ENCODE peak calls at places on chromosomes 13 and 19, in four cellular contexts. One of them, this sample, is unnamed.

GRCh38 chr19:16078759-16079707 is 2.7 kb downstream of the TPM4 start:
- DNase-seq in OCI-LY7: peak; percentile 92
- DNase-seq in spleen: peak; percentile 73
- DNase-seq in breast epithelium: peak; percentile 55
- DNase-seq in this sample: peak; percentile 90

GRCh38 chr13:80486407-80486806 is 145.5 kb upstream of the SPRY2 start:
- DNase-seq in OCI-LY7: no peak
- DNase-seq in spleen: no peak
- DNase-seq in breast epithelium: no peak
- DNase-seq in this sample: no peak

GRCh38 chr19:33387351-33388230 is 14.1 kb downstream of the CEBPG start:
- DNase-seq in OCI-LY7: no peak
- DNase-seq in spleen: no peak
- DNase-seq in breast epithelium: peak; percentile 34
- DNase-seq in this sample: no peak

GRCh38 chr13:46679369-46680180 is 117.4 kb downstream of the ESD start:
- DNase-seq in OCI-LY7: peak; percentile 28
- DNase-seq in spleen: peak; percentile 84
- DNase-seq in breast epithelium: no peak
- DNase-seq in this sample: no peak

GRCh38 chr19:1748115-1748702 is 5.1 kb upstream of the ONECUT3 start:
- DNase-seq in OCI-LY7: peak; percentile 60
- DNase-seq in spleen: peak; percentile 81
- DNase-seq in breast epithelium: no peak
- DNase-seq in this sample: peak; percentile 68

GRCh38 chr19:29079331-29079730 is 133.6 kb downstream of the UQCRFS1 start:
- DNase-seq in OCI-LY7: no peak
- DNase-seq in spleen: no peak
- DNase-seq in breast epithelium: no peak
- DNase-seq in this sample: no peak

GRCh38 chr19:56170261-56170660 is 5.5 kb upstream of the GALP start:
- DNase-seq in OCI-LY7: no peak
- DNase-seq in spleen: no peak
- DNase-seq in breast epithelium: no peak
- DNase-seq in this sample: peak; percentile 74

GRCh38 chr13:25169951-25170553 is 2.0 kb downstream of the AMER2 start:
- DNase-seq in OCI-LY7: no peak
- DNase-seq in spleen: no peak
- DNase-seq in breast epithelium: no peak
- DNase-seq in this sample: no peak

GRCh38 chr13:74575729-74576125 is 441.5 kb upstream of the KLF12 start:
- DNase-seq in OCI-LY7: no peak
- DNase-seq in spleen: peak; percentile 87
- DNase-seq in breast epithelium: no peak
- DNase-seq in this sample: no peak

GRCh38 chr13:37492741-37493514 is 105.6 kb downstream of the POSTN start:
- DNase-seq in OCI-LY7: no peak
- DNase-seq in spleen: no peak
- DNase-seq in breast epithelium: no peak
- DNase-seq in this sample: no peak

GRCh38 chr13:24671367-24672117 is 8.7 kb upstream of the ATP12A start:
- DNase-seq in OCI-LY7: peak; percentile 59
- DNase-seq in spleen: no peak
- DNase-seq in breast epithelium: no peak
- DNase-seq in this sample: peak; percentile 76

GRCh38 chr19:48966541-48967345 is 1.6 kb downstream of the FTL start:
- DNase-seq in OCI-LY7: no peak
- DNase-seq in spleen: peak; percentile 84
- DNase-seq in breast epithelium: no peak
- DNase-seq in this sample: no peak

GRCh38 chr13:76886005-76886291 is 257 bp downstream of the KCTD12 start:
- DNase-seq in OCI-LY7: no peak
- DNase-seq in spleen: no peak
- DNase-seq in breast epithelium: no peak
- DNase-seq in this sample: no peak

GRCh38 chr19:11387154-11388034 is 3.3 kb upstream of the EPOR start:
- DNase-seq in OCI-LY7: peak; percentile 65
- DNase-seq in spleen: no peak
- DNase-seq in breast epithelium: no peak
- DNase-seq in this sample: no peak

GRCh38 chr13:23921451-23921888 is 24.2 kb upstream of the C1QTNF9B start:
- DNase-seq in OCI-LY7: peak; percentile 5
- DNase-seq in spleen: no peak
- DNase-seq in breast epithelium: no peak
- DNase-seq in this sample: no peak

DNA sequence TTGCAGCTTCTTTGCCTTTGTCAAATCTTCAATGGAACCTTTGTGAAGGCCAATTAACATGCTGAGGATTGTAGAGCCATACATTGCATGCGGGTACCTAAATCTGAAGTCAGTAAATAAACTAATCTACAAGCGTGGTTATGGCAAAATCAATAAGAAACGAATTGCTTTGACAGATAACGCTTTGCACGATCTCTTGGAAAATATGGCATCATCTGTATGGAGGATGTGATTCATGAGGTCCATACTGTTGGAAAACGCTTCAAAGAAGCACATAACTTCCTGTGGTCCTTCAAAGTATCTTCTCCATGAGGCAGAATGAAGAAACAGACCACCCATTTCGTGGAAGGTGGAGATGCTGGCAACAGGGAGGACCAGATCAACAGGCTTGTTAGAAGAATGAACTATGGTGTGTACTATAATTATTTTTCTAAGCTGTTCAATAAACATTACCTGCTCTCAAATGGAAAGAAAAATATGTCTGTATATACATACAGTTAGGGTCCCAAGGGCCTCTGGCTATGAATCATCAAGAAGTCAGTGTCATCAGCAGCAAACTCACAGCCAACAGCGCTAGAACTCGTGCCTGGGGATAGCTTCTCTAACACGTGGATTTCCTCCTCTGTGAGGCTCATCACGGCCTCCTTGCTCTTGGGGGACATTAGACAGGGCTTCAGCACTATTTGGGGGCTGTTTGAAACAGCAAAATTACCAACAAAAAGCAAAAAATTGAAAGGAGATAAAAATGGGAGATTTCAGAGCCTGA is 2.9 kb upstream of the CD70 start:
- DNase-seq in OCI-LY7: peak; percentile 57
- DNase-seq in spleen: no peak
- DNase-seq in breast epithelium: no peak
- DNase-seq in this sample: no peak
- H3K27ac ChIP-seq in OCI-LY7: peak overlapping the region; percentile 70
- H3K27ac ChIP-seq in spleen: no peak overlapping the region
- H3K27ac ChIP-seq in breast epithelium: no peak overlapping the region
- H3K27ac ChIP-seq in this sample: no peak overlapping the region

GRCh38 chr13:27632214-27632613 is 10.5 kb downstream of the POLR1D start:
- DNase-seq in OCI-LY7: no peak
- DNase-seq in spleen: no peak
- DNase-seq in breast epithelium: no peak
- DNase-seq in this sample: no peak

GRCh38 chr13:27635256-27635655 is 13.6 kb downstream of the POLR1D start:
- DNase-seq in OCI-LY7: no peak
- DNase-seq in spleen: no peak
- DNase-seq in breast epithelium: no peak
- DNase-seq in this sample: no peak

GRCh38 chr13:27632648-27633047 is 11.0 kb downstream of the POLR1D start:
- DNase-seq in OCI-LY7: no peak
- DNase-seq in spleen: no peak
- DNase-seq in breast epithelium: no peak
- DNase-seq in this sample: no peak

GRCh38 chr13:27634791-27635190 is 13.1 kb downstream of the POLR1D start:
- DNase-seq in OCI-LY7: no peak
- DNase-seq in spleen: no peak
- DNase-seq in breast epithelium: no peak
- DNase-seq in this sample: no peak

DNA sequence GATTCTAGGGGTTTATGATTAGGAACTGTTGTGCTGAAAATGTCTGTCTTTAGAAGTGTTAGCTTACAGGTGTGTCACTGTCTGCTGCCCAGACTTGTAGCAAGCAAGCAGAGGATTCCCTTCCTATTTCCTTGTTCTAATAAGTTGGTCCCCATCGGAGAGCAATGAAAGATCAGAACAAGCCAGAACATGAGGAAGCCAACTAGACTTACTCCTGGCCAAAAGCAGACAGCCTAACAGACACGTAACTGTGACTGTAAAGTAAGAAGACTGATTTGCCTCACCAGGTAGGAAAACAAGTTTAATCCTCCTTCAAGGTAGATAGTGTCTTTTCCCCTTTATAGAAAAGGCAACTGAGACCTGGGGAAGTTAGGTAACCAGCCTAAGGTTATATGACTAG is 12.5 kb downstream of the POLR1D start:
- DNase-seq in OCI-LY7: no peak
- DNase-seq in spleen: no peak
- DNase-seq in breast epithelium: no peak
- DNase-seq in this sample: peak; percentile 100
- H3K27ac ChIP-seq in OCI-LY7: no peak overlapping the region
- H3K27ac ChIP-seq in spleen: no peak overlapping the region
- H3K27ac ChIP-seq in breast epithelium: peak overlapping the region; percentile 69
- H3K27ac ChIP-seq in this sample: peak overlapping the region; percentile 96

GRCh38 chr13:97142452-97142851 is 79.7 kb upstream of the MBNL2 start:
- DNase-seq in OCI-LY7: no peak
- DNase-seq in spleen: no peak
- DNase-seq in breast epithelium: no peak
- DNase-seq in this sample: no peak
- H3K27ac ChIP-seq in OCI-LY7: no peak overlapping the region
- H3K27ac ChIP-seq in spleen: no peak overlapping the region
- H3K27ac ChIP-seq in breast epithelium: peak overlapping the region; percentile 46
- H3K27ac ChIP-seq in this sample: no peak overlapping the region

GRCh38 chr19:13951799-13952153 is 533 bp upstream of the DCAF15 start:
- DNase-seq in OCI-LY7: peak; percentile 17
- DNase-seq in spleen: no peak
- DNase-seq in breast epithelium: no peak
- DNase-seq in this sample: no peak
- H3K27ac ChIP-seq in OCI-LY7: no peak overlapping the region
- H3K27ac ChIP-seq in spleen: peak overlapping the region; percentile 94
- H3K27ac ChIP-seq in breast epithelium: no peak overlapping the region
- H3K27ac ChIP-seq in this sample: no peak overlapping the region

GRCh38 chr19:5121286-5122120 is 152.6 kb downstream of the KDM4B start:
- DNase-seq in OCI-LY7: no peak
- DNase-seq in spleen: no peak
- DNase-seq in breast epithelium: no peak
- DNase-seq in this sample: no peak

GRCh38 chr19:5122121-5122400 is 153.1 kb downstream of the KDM4B start:
- DNase-seq in OCI-LY7: no peak
- DNase-seq in spleen: no peak
- DNase-seq in breast epithelium: no peak
- DNase-seq in this sample: no peak

GRCh38 chr19:5120321-5120720 is 151.4 kb downstream of the KDM4B start:
- DNase-seq in OCI-LY7: no peak
- DNase-seq in spleen: no peak
- DNase-seq in breast epithelium: no peak
- DNase-seq in this sample: no peak

GRCh38 chr19:5119297-5119998 is 150.5 kb downstream of the KDM4B start:
- DNase-seq in OCI-LY7: no peak
- DNase-seq in spleen: no peak
- DNase-seq in breast epithelium: no peak
- DNase-seq in this sample: no peak

GRCh38 chr19:5120833-5121232 is 151.9 kb downstream of the KDM4B start:
- DNase-seq in OCI-LY7: no peak
- DNase-seq in spleen: no peak
- DNase-seq in breast epithelium: no peak
- DNase-seq in this sample: no peak
- H3K27ac ChIP-seq in OCI-LY7: no peak overlapping the region
- H3K27ac ChIP-seq in spleen: no peak overlapping the region
- H3K27ac ChIP-seq in breast epithelium: no peak overlapping the region
- H3K27ac ChIP-seq in this sample: no peak overlapping the region

This sample was measured in epithelial cell of prostate.